ENCODE peak calls at places on chromosomes 11 and 22, in nine cellular contexts. J, R, W, U, T, V, D, H and K are unnamed samples.

GRCh38 chr11:120881591-120881990 is 142.3 kb upstream of the TBCEL start:
- DNase-seq in U (no peak), V (no peak), R (no peak), W (no peak), J (no peak), D (no peak), T (no peak), H (no peak), K (no peak)

GRCh38 chr22:44807915-44808690 is 55.7 kb downstream of the ARHGAP8 start:
- DNase-seq in R (no peak), H (no peak), U (no peak), T (no peak), J (no peak), D (no peak), W (no peak), V (no peak), K (peak)

GRCh38 chr11:106988151-106988806 is 30.0 kb downstream of the GUCY1A2 start:
- DNase-seq in R (no peak), U (no peak), T (no peak), D (peak), J (no peak), H (no peak), V (no peak), W (peak), K (no peak)

GRCh38 chr11:60634151-60634550 is 65.3 kb upstream of the MS4A8 start:
- DNase-seq in J (no peak), W (no peak), V (no peak), U (no peak), T (no peak), R (no peak), D (no peak), H (no peak), K (peak)

GRCh38 chr11:61162092-61162935 is 1.1 kb upstream of the VPS37C start:
- DNase-seq in W (peak), J (peak), U (no peak), D (peak), R (peak), T (no peak), H (peak), V (no peak), K (peak)

GRCh38 chr11:44622190-44622650 is 56.8 kb downstream of the CD82 start:
- DNase-seq in J (no peak), V (peak), W (no peak), D (no peak), T (no peak), U (no peak), R (no peak), H (peak), K (no peak)

GRCh38 chr11:64765291-64765803 is 5.6 kb upstream of the PYGM start:
- DNase-seq in J (peak), V (peak), W (no peak), T (no peak), D (no peak), H (no peak), R (no peak), U (no peak), K (no peak)

GRCh38 chr22:39209756-39210155 is 35.0 kb downstream of the PDGFB start:
- DNase-seq in W (no peak), T (no peak), D (no peak), H (no peak), U (no peak), V (peak), R (no peak), J (no peak), K (no peak)

GRCh38 chr11:105838668-105839403 is 183.2 kb downstream of the MSANTD4 start:
- DNase-seq in J (no peak), U (no peak), T (no peak), H (no peak), W (no peak), V (no peak), D (peak), R (no peak), K (no peak)

GRCh38 chr22:22754961-22755777 is 110.8 kb downstream of the GGTLC2 start:
- DNase-seq in J (no peak), U (no peak), T (no peak), D (no peak), V (no peak), H (no peak), R (no peak), W (no peak), K (no peak)

GRCh38 chr11:5689551-5689983 is at the start of gene TRIM22:
- DNase-seq in R (no peak), V (no peak), D (peak), T (peak), J (peak), H (peak), U (peak), W (peak), K (peak)

GRCh38 chr11:11227686-11228085 is 125.4 kb downstream of the CSNK2A3 start:
- DNase-seq in R (no peak), T (no peak), W (no peak), H (no peak), D (no peak), V (no peak), U (no peak), J (no peak), K (no peak)

GRCh38 chr11:130002352-130002845 is at the start of gene PRDM10:
- DNase-seq in J (peak), V (peak), U (no peak), R (peak), H (peak), D (peak), W (peak), T (peak), K (peak)
- TF ChIP-seq POLR2A in J (no peak), V (peak), U (peak), R (peak), H (no peak), D (no peak), W (peak), T (peak), K (no peak)

GRCh38 chr11:9626778-9627394 is 37.0 kb upstream of the SWAP70 start:
- DNase-seq in W (no peak), H (no peak), J (peak), R (no peak), D (no peak), T (no peak), U (peak), V (no peak), K (no peak)
- TF ChIP-seq POLR2A in W (no peak), H (no peak), J (no peak), R (no peak), D (no peak), T (no peak), U (no peak), V (no peak), K (no peak)

GRCh38 chr11:108121274-108122155 is at the start of gene ACAT1:
- DNase-seq in D (peak), H (peak), W (peak), R (peak), J (peak), T (peak), U (peak), V (peak), K (peak)
- TF ChIP-seq POLR2A in D (peak), H (peak), W (peak), R (peak), J (peak), T (peak), U (peak), V (peak), K (peak)

GRCh38 chr22:30426395-30427353 is 1.1 kb downstream of the MTFP1 start:
- DNase-seq in D (peak), J (peak), T (peak), W (peak), H (peak), V (peak), U (peak), R (peak), K (peak)

GRCh38 chr22:30425327-30425615 is 297 bp upstream of the MTFP1 start:
- DNase-seq in U (no peak), W (no peak), T (no peak), H (no peak), D (no peak), R (no peak), V (no peak), J (no peak), K (no peak)

GRCh38 chr22:30423959-30424380 is 1.6 kb upstream of the MTFP1 start:
- DNase-seq in V (peak), W (peak), R (peak), D (peak), U (peak), H (peak), J (peak), T (peak), K (peak)

GRCh38 chr22:30424471-30425326 is 869 bp upstream of the MTFP1 start:
- DNase-seq in J (no peak), T (no peak), D (peak), H (peak), U (no peak), R (peak), V (no peak), W (no peak), K (peak)

GRCh38 chr22:30425616-30426394 is at the start of gene MTFP1:
- DNase-seq in R (peak), J (peak), T (peak), D (peak), H (peak), U (no peak), V (peak), W (peak), K (peak)
- TF ChIP-seq POLR2A in R (peak), J (no peak), T (peak), D (peak), H (peak), U (no peak), V (no peak), W (peak), K (no peak)

GRCh38 chr11:70930215-70930614 is 322.2 kb downstream of the SHANK2 start:
- DNase-seq in D (no peak), H (no peak), R (no peak), T (no peak), W (no peak), V (no peak), J (no peak), U (no peak), K (no peak)
- TF ChIP-seq POLR2A in D (no peak), H (no peak), R (no peak), T (no peak), W (no peak), V (no peak), J (no peak), U (no peak), K (no peak)